ENCODE peak calls at places on chromosomes 3 and 15, in five cellular contexts. One of them, this sample, is unnamed.

GRCh38 chr3:107985496-107985895 is 105.3 kb downstream of the CD47 start:
- ATAC-seq in foreskin keratinocyte: no peak
- ATAC-seq in A549: no peak
- ATAC-seq in B cell: peak
- ATAC-seq in right lobe of liver: no peak
- ATAC-seq in this sample: no peak

GRCh38 chr3:71685686-71686085 is 39.5 kb downstream of the EIF4E3 start:
- ATAC-seq in foreskin keratinocyte: no peak
- ATAC-seq in A549: no peak
- ATAC-seq in B cell: no peak
- ATAC-seq in right lobe of liver: no peak
- ATAC-seq in this sample: no peak

GRCh38 chr15:35746121-35746520 is 200.2 kb upstream of the DPH6 start:
- ATAC-seq in foreskin keratinocyte: peak
- ATAC-seq in A549: no peak
- ATAC-seq in B cell: no peak
- ATAC-seq in right lobe of liver: no peak
- ATAC-seq in this sample: no peak

GRCh38 chr3:142004025-142004424 is 127.6 kb downstream of the ATP1B3 start:
- ATAC-seq in foreskin keratinocyte: no peak
- ATAC-seq in A549: no peak
- ATAC-seq in B cell: no peak
- ATAC-seq in right lobe of liver: no peak
- ATAC-seq in this sample: no peak

GRCh38 chr3:194548346-194549321 is 61.8 kb upstream of the ATP13A3 start:
- ATAC-seq in foreskin keratinocyte: no peak
- ATAC-seq in A549: no peak
- ATAC-seq in B cell: no peak
- ATAC-seq in right lobe of liver: no peak
- ATAC-seq in this sample: no peak

GRCh38 chr15:32851619-32852416 is 134.0 kb downstream of the GREM1 start:
- ATAC-seq in foreskin keratinocyte: peak
- ATAC-seq in A549: no peak
- ATAC-seq in B cell: no peak
- ATAC-seq in right lobe of liver: no peak
- ATAC-seq in this sample: no peak

GRCh38 chr3:18445421-18446066 is 20.4 kb upstream of the SATB1 start:
- ATAC-seq in foreskin keratinocyte: peak
- ATAC-seq in A549: no peak
- ATAC-seq in B cell: peak
- ATAC-seq in right lobe of liver: peak
- ATAC-seq in this sample: peak

GRCh38 chr3:42843730-42844713 is 31.7 kb downstream of the CYP8B1 start:
- ATAC-seq in foreskin keratinocyte: no peak
- ATAC-seq in A549: no peak
- ATAC-seq in B cell: no peak
- ATAC-seq in right lobe of liver: peak
- ATAC-seq in this sample: no peak

GRCh38 chr15:43441316-43441715 is 51.6 kb downstream of the TP53BP1 start:
- ATAC-seq in foreskin keratinocyte: no peak
- ATAC-seq in A549: peak
- ATAC-seq in B cell: no peak
- ATAC-seq in right lobe of liver: no peak
- ATAC-seq in this sample: no peak

GRCh38 chr3:112555535-112556170 is 6.1 kb downstream of the ATG3 start:
- ATAC-seq in foreskin keratinocyte: no peak
- ATAC-seq in A549: no peak
- ATAC-seq in B cell: no peak
- ATAC-seq in right lobe of liver: no peak
- ATAC-seq in this sample: no peak

GRCh38 chr3:118997190-118997589 is 37.5 kb downstream of the IGSF11 start:
- ATAC-seq in foreskin keratinocyte: no peak
- ATAC-seq in A549: no peak
- ATAC-seq in B cell: no peak
- ATAC-seq in right lobe of liver: no peak
- ATAC-seq in this sample: no peak

GRCh38 chr3:52028572-52028971 is 27.8 kb downstream of the DUSP7 start:
- ATAC-seq in foreskin keratinocyte: peak
- ATAC-seq in A549: no peak
- ATAC-seq in B cell: no peak
- ATAC-seq in right lobe of liver: no peak
- ATAC-seq in this sample: peak

GRCh38 chr15:38530113-38530512 is 34.5 kb downstream of the RASGRP1 start:
- ATAC-seq in foreskin keratinocyte: no peak
- ATAC-seq in A549: no peak
- ATAC-seq in B cell: no peak
- ATAC-seq in right lobe of liver: no peak
- ATAC-seq in this sample: no peak

GRCh38 chr15:29613951-29614382 is 208.3 kb downstream of the TJP1 start:
- ATAC-seq in foreskin keratinocyte: no peak
- ATAC-seq in A549: peak
- ATAC-seq in B cell: no peak
- ATAC-seq in right lobe of liver: no peak
- ATAC-seq in this sample: no peak

GRCh38 chr3:51819709-51820406 is 40.8 kb upstream of the IQCF6 start:
- ATAC-seq in foreskin keratinocyte: no peak
- ATAC-seq in A549: peak
- ATAC-seq in B cell: no peak
- ATAC-seq in right lobe of liver: no peak
- ATAC-seq in this sample: no peak

GRCh38 chr15:89103481-89104171 is 15.4 kb downstream of the ABHD2 start:
- ATAC-seq in foreskin keratinocyte: no peak
- ATAC-seq in A549: no peak
- ATAC-seq in B cell: no peak
- ATAC-seq in right lobe of liver: no peak
- ATAC-seq in this sample: no peak

GRCh38 chr15:69602921-69603320 is 150.3 kb downstream of the RPLP1 start:
- ATAC-seq in foreskin keratinocyte: no peak
- ATAC-seq in A549: no peak
- ATAC-seq in B cell: no peak
- ATAC-seq in right lobe of liver: no peak
- ATAC-seq in this sample: no peak

GRCh38 chr3:42130329-42131070 is 39.3 kb downstream of the TRAK1 start:
- ATAC-seq in foreskin keratinocyte: no peak
- ATAC-seq in A549: peak
- ATAC-seq in B cell: no peak
- ATAC-seq in right lobe of liver: peak
- ATAC-seq in this sample: no peak

GRCh38 chr3:38095687-38096483 is 41.0 kb downstream of the ACAA1 start:
- ATAC-seq in foreskin keratinocyte: no peak
- ATAC-seq in A549: no peak
- ATAC-seq in B cell: no peak
- ATAC-seq in right lobe of liver: no peak
- ATAC-seq in this sample: no peak

GRCh38 chr15:91609231-91609630 is 244.3 kb upstream of the SLCO3A1 start:
- ATAC-seq in foreskin keratinocyte: no peak
- ATAC-seq in A549: no peak
- ATAC-seq in B cell: no peak
- ATAC-seq in right lobe of liver: no peak
- ATAC-seq in this sample: no peak

GRCh38 chr15:40498418-40498817 is 27.6 kb downstream of the CHST14 start:
- ATAC-seq in foreskin keratinocyte: no peak
- ATAC-seq in A549: peak
- ATAC-seq in B cell: no peak
- ATAC-seq in right lobe of liver: no peak
- ATAC-seq in this sample: peak

GRCh38 chr3:108180214-108180613 is 42.0 kb downstream of the IFT57 start:
- ATAC-seq in foreskin keratinocyte: peak
- ATAC-seq in A549: no peak
- ATAC-seq in B cell: no peak
- ATAC-seq in right lobe of liver: no peak
- ATAC-seq in this sample: peak

GRCh38 chr3:95408464-95408862 is 1345.6 kb downstream of the NSUN3 start:
- ATAC-seq in foreskin keratinocyte: no peak
- ATAC-seq in A549: no peak
- ATAC-seq in B cell: no peak
- ATAC-seq in right lobe of liver: no peak
- ATAC-seq in this sample: no peak

GRCh38 chr3:17742837-17743659 is 617 bp upstream of the TBC1D5 start:
- ATAC-seq in foreskin keratinocyte: peak
- ATAC-seq in A549: peak
- ATAC-seq in B cell: no peak
- ATAC-seq in right lobe of liver: peak
- ATAC-seq in this sample: no peak

GRCh38 chr3:27360113-27361078 is 8.8 kb downstream of the NEK10 start:
- ATAC-seq in foreskin keratinocyte: no peak
- ATAC-seq in A549: peak
- ATAC-seq in B cell: peak
- ATAC-seq in right lobe of liver: peak
- ATAC-seq in this sample: peak

GRCh38 chr3:149381173-149382090 is 4.0 kb upstream of the TM4SF1 start:
- ATAC-seq in foreskin keratinocyte: no peak
- ATAC-seq in A549: no peak
- ATAC-seq in B cell: no peak
- ATAC-seq in right lobe of liver: no peak
- ATAC-seq in this sample: no peak

GRCh38 chr3:66588340-66588847 is 87.6 kb upstream of the LRIG1 start:
- ATAC-seq in foreskin keratinocyte: peak
- ATAC-seq in A549: no peak
- ATAC-seq in B cell: no peak
- ATAC-seq in right lobe of liver: peak
- ATAC-seq in this sample: peak

GRCh38 chr3:100516843-100517242 is 24.4 kb downstream of the TMEM45A start:
- ATAC-seq in foreskin keratinocyte: no peak
- ATAC-seq in A549: no peak
- ATAC-seq in B cell: no peak
- ATAC-seq in right lobe of liver: no peak
- ATAC-seq in this sample: no peak

GRCh38 chr15:65246939-65247338 is 35.7 kb upstream of the CILP start:
- ATAC-seq in foreskin keratinocyte: no peak
- ATAC-seq in A549: no peak
- ATAC-seq in B cell: no peak
- ATAC-seq in right lobe of liver: no peak
- ATAC-seq in this sample: no peak

GRCh38 chr3:103218793-103219192 is 784.0 kb downstream of the ZPLD1 start:
- ATAC-seq in foreskin keratinocyte: no peak
- ATAC-seq in A549: no peak
- ATAC-seq in B cell: no peak
- ATAC-seq in right lobe of liver: no peak
- ATAC-seq in this sample: no peak

GRCh38 chr3:108134555-108134880 is 43.7 kb upstream of the CD47 start:
- ATAC-seq in foreskin keratinocyte: no peak
- ATAC-seq in A549: no peak
- ATAC-seq in B cell: peak
- ATAC-seq in right lobe of liver: no peak
- ATAC-seq in this sample: no peak

GRCh38 chr3:73624363-73625123 is at the start of gene PDZRN3:
- ATAC-seq in foreskin keratinocyte: peak
- ATAC-seq in A549: no peak
- ATAC-seq in B cell: no peak
- ATAC-seq in right lobe of liver: peak
- ATAC-seq in this sample: peak

GRCh38 chr3:120497318-120497717 is 46.5 kb upstream of the FSTL1 start:
- ATAC-seq in foreskin keratinocyte: no peak
- ATAC-seq in A549: peak
- ATAC-seq in B cell: no peak
- ATAC-seq in right lobe of liver: no peak
- ATAC-seq in this sample: no peak

GRCh38 chr3:67685499-67685898 is 31.1 kb upstream of the SUCLG2 start:
- ATAC-seq in foreskin keratinocyte: no peak
- ATAC-seq in A549: no peak
- ATAC-seq in B cell: peak
- ATAC-seq in right lobe of liver: peak
- ATAC-seq in this sample: peak

GRCh38 chr3:142047021-142047369 is 102.3 kb downstream of the TFDP2 start:
- ATAC-seq in foreskin keratinocyte: no peak
- ATAC-seq in A549: no peak
- ATAC-seq in B cell: no peak
- ATAC-seq in right lobe of liver: no peak
- ATAC-seq in this sample: no peak

GRCh38 chr3:87227835-87228144 is 681 bp downstream of the CHMP2B start:
- ATAC-seq in foreskin keratinocyte: no peak
- ATAC-seq in A549: peak
- ATAC-seq in B cell: no peak
- ATAC-seq in right lobe of liver: no peak
- ATAC-seq in this sample: no peak

GRCh38 chr3:47005212-47006144 is 26.0 kb downstream of the NBEAL2 start:
- ATAC-seq in foreskin keratinocyte: no peak
- ATAC-seq in A549: no peak
- ATAC-seq in B cell: no peak
- ATAC-seq in right lobe of liver: no peak
- ATAC-seq in this sample: no peak

GRCh38 chr3:159852821-159853505 is 135.7 kb upstream of the IL12A start:
- ATAC-seq in foreskin keratinocyte: peak
- ATAC-seq in A549: peak
- ATAC-seq in B cell: no peak
- ATAC-seq in right lobe of liver: peak
- ATAC-seq in this sample: peak

GRCh38 chr3:126895178-126896066 is 87.5 kb upstream of the PLXNA1 start:
- ATAC-seq in foreskin keratinocyte: peak
- ATAC-seq in A549: peak
- ATAC-seq in B cell: no peak
- ATAC-seq in right lobe of liver: no peak
- ATAC-seq in this sample: no peak

This sample was measured in esophagus mucosa.